ENCODE peak calls at places on chromosomes 13 and 19, in four cellular contexts. U is fibroblast of gingiva, X is hypothalamus, F is ELR. J is an unnamed sample.
A peak's percentile ranks its signal among the peaks of the same experiment; 100 is the strongest.

GRCh38 chr19:51777570-51778460 is 16.8 kb downstream of the FPR2 start:
- DNase-seq in F (peak; percentile 83), X (no peak), U (peak; percentile 78), J (peak; percentile 89)

GRCh38 chr13:38954291-38954690 is 36.3 kb downstream of the STOML3 start:
- DNase-seq in F (peak; percentile 6), X (no peak), U (no peak), J (no peak)

GRCh38 chr13:110306960-110307696 is at the start of the genes COL4A1 and COL4A2:
- DNase-seq in X (no peak), U (peak; percentile 77), F (peak; percentile 77), J (no peak)

GRCh38 chr19:41844601-41845000 is at the start of gene LYPD4:
- DNase-seq in F (no peak), U (no peak), X (no peak), J (no peak)

GRCh38 chr13:42328672-42329071 is 56.7 kb downstream of the AKAP11 start:
- DNase-seq in F (no peak), U (no peak), X (no peak), J (no peak)

GRCh38 chr13:71773534-71773933 is 93.5 kb downstream of the DACH1 start:
- DNase-seq in X (no peak), U (no peak), F (no peak), J (no peak)

GRCh38 chr13:112928020-112928931 is 40.7 kb upstream of the MCF2L start:
- DNase-seq in F (no peak), U (no peak), X (no peak), J (peak; percentile 57)

GRCh38 chr13:30608364-30608763 is 9.4 kb upstream of the USPL1 start:
- DNase-seq in X (no peak), U (no peak), F (no peak), J (no peak)

GRCh38 chr13:93859666-93860065 is 619.8 kb downstream of the DCT start:
- DNase-seq in F (peak; percentile 60), X (no peak), U (no peak), J (no peak)

GRCh38 chr19:12090807-12091206 is 26.3 kb downstream of the ZNF844 start:
- DNase-seq in X (peak; percentile 19), U (peak; percentile 53), F (peak; percentile 63), J (peak; percentile 21)

GRCh38 chr19:11296264-11296663 is 304 bp downstream of the TSPAN16 start:
- DNase-seq in U (peak; percentile 24), X (no peak), F (no peak), J (peak; percentile 43)

GRCh38 chr13:114089751-114090400 is 42.5 kb downstream of the RASA3 start:
- DNase-seq in U (no peak), F (no peak), X (no peak), J (no peak)

GRCh38 chr13:44158055-44158655 is 215.5 kb upstream of the SERP2 start:
- DNase-seq in F (no peak), X (no peak), U (no peak), J (no peak)

GRCh38 chr19:15443838-15444237 is 5.9 kb downstream of the WIZ start:
- DNase-seq in F (no peak), U (peak; percentile 27), X (no peak), J (peak; percentile 47)

GRCh38 chr13:50909605-50910482 is at the start of gene RNASEH2B:
- DNase-seq in F (peak; percentile 77), U (peak; percentile 52), X (peak; percentile 60), J (peak; percentile 61)